ENCODE peak calls at places on chromosomes 4 and X, in five cellular contexts. N, G, F, Y and S are unnamed samples.

GRCh38 chr4:130675262-130675661 is 1579.3 kb downstream of the C4orf33 start:
- DNase-seq in F (no peak), N (no peak), Y (no peak), G (no peak), S (no peak)

GRCh38 chr4:93731448-93731847 is 97.1 kb upstream of the ATOH1 start:
- DNase-seq in N (no peak), G (no peak), Y (peak; percentile 3), F (no peak), S (no peak)

GRCh38 chrX:42117318-42117717 is 194.0 kb upstream of the CASK start:
- DNase-seq in F (no peak), N (no peak), Y (no peak), G (no peak), S (no peak)

GRCh38 chrX:108945883-108946523 is 209.6 kb upstream of the IRS4 start:
- DNase-seq in Y (no peak), G (peak; percentile 23), N (no peak), F (no peak), S (no peak)

GRCh38 chr4:83850435-83850834 is 314.5 kb downstream of the GPAT3 start:
- DNase-seq in G (no peak), Y (peak; percentile 76), F (no peak), N (no peak), S (no peak)

GRCh38 chrX:1911401-1912131 is 296.7 kb downstream of the ASMT start:
- DNase-seq in G (no peak), F (no peak), N (no peak), Y (no peak), S (no peak)

GRCh38 chr4:112312610-112313239 is 15.6 kb downstream of the ALPK1 start:
- DNase-seq in N (no peak), Y (no peak), F (no peak), G (no peak), S (peak; percentile 79)

GRCh38 chr4:21470531-21470930 is 478.0 kb downstream of the KCNIP4 start:
- DNase-seq in G (peak; percentile 65), F (no peak), Y (peak; percentile 58), N (no peak), S (no peak)

GRCh38 chr4:37389967-37390580 is 145.5 kb downstream of the NWD2 start:
- DNase-seq in G (peak; percentile 60), F (no peak), Y (peak; percentile 12), N (no peak), S (peak; percentile 35)

GRCh38 chr4:154399259-154399974 is 92.2 kb downstream of the DCHS2 start:
- DNase-seq in N (no peak), Y (no peak), F (no peak), G (peak; percentile 29), S (no peak)

GRCh38 chrX:152821145-152821765 is 9.3 kb downstream of the CETN2 start:
- DNase-seq in Y (no peak), N (no peak), G (peak; percentile 37), F (no peak), S (no peak)

GRCh38 chr4:78691971-78692814 is 84.0 kb upstream of the BMP2K start:
- DNase-seq in N (no peak), G (no peak), Y (no peak), F (no peak), S (no peak)

GRCh38 chr4:173214661-173215060 is 46.0 kb downstream of the GALNT7 start:
- DNase-seq in Y (peak; percentile 70), F (no peak), N (no peak), G (peak; percentile 71), S (no peak)

GRCh38 chr4:16844796-16845586 is 53.5 kb downstream of the LDB2 start:
- DNase-seq in Y (peak; percentile 70), N (no peak), F (no peak), G (no peak), S (no peak)

GRCh38 chr4:68119921-68120320 is 9.7 kb downstream of the TMPRSS11F start:
- DNase-seq in N (no peak), F (no peak), Y (no peak), G (no peak), S (no peak)

GRCh38 chr4:161486454-161486853 is 677.3 kb downstream of the FSTL5 start:
- DNase-seq in F (no peak), Y (no peak), G (no peak), N (no peak), S (no peak)
- H3K4me3 ChIP-seq in F (no peak overlapping the region), Y (no peak overlapping the region), G (no peak overlapping the region), N (no peak overlapping the region), S (no peak overlapping the region)

GRCh38 chrX:91414710-91415109 is 19.9 kb upstream of the PABPC5 start:
- DNase-seq in G (no peak), F (no peak), Y (no peak), N (no peak), S (no peak)
- TF ChIP-seq CTCF in G (no peak), F (peak; percentile 26), Y (no peak), N (peak; percentile 30), S (no peak)

GRCh38 chr4:122252584-122252983 is 100.5 kb downstream of the BLTP1 start:
- DNase-seq in G (no peak), N (no peak), F (no peak), Y (no peak), S (no peak)
- H3K36me3 ChIP-seq in G (peaks cover 10% of the 10 kb centered on the region), N (peaks cover 96% of the 10 kb centered on the region), F (peaks cover 65% of the 10 kb centered on the region), Y (peaks cover 37% of the 10 kb centered on the region), S (peaks cover 4% of the 10 kb centered on the region)

GRCh38 chrX:55450259-55450658 is 1.7 kb upstream of the MAGEH1 start:
- DNase-seq in G (no peak), Y (no peak), N (no peak), F (no peak), S (no peak)

GRCh38 chrX:55451125-55451524 is 802 bp upstream of the MAGEH1 start:
- DNase-seq in Y (no peak), F (no peak), N (no peak), G (no peak), S (no peak)

GRCh38 chrX:55452825-55453124 is 848 bp downstream of the MAGEH1 start:
- DNase-seq in F (no peak), N (no peak), G (no peak), Y (no peak), S (peak; percentile 1)

GRCh38 chrX:55451990-55452824 is at the start of gene MAGEH1:
- DNase-seq in Y (peak; percentile 70), F (peak; percentile 23), N (peak; percentile 87), G (peak; percentile 50), S (peak; percentile 78)

DNA sequence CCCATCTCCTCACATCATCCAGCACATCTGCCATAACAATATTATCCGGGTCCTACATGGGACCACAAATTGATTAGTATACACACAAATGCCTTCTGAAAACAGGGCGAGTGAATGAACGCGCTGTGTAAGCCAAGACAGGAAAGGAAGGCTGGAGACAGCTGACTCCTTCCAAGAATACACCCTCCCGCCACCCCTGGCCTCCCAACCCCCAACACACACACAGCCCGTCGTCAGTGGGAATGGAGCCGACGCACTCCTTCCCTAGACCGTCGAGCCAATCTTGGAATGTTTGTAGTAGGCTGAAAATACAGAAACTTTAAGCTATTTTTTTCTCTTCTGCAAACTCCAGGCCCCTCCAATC is 319 bp upstream of the MAGEH1 start:
- DNase-seq in F (no peak), Y (no peak), N (no peak), G (peak; percentile 5), S (no peak)
- H3K4me3 ChIP-seq in F (peak overlapping the region; percentile 37), Y (peak overlapping the region; percentile 80), N (peak overlapping the region; percentile 73), G (peak overlapping the region; percentile 48), S (peak overlapping the region; percentile 76)

DNA sequence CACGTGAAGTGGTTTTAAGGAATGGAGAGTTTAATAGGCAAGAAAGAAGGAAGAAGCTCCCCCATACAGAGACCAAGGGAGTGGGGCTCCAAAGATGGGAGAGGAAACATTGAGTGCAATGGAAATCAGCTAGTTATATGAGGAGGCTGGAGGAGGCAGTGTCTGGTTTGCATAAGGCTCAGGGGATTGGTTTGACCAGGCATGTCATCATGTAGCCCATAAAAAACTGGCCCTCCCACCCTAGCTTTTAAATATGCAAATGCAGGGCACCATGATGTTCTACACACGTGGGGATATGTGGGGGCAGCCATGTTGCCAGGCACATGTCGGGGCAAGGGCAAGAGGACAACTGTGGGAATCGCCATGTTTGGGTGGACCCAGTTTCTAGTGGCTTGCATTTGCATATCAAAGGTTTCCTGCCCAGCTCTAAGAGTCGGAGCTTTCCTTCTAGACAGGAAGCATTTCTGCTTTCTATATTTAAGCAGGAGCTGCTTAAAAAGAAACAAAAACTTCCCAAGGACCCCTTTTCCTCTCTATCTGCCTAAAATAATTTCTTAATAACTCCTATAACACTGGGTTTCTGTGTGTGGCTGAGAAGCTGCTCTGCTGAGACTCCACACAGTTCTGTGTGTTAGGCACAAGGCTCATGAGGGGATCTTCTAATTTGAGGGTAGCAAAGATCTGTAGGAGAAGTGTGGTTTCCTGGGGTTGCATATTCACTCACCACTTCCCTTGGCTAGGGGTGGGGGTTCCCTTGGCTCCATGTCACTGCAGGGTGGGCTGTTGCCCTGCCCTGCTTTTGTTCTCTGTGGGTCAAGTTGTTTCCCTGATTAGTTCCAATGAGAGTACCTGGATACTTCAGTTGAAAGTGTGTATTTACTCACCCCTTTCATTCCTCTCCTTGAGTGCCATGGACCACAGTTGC is 113.5 kb downstream of the VSIG4 start:
- DNase-seq in F (no peak), G (no peak), N (no peak), Y (no peak), S (peak; percentile 45)
- TF ChIP-seq CTCF in F (no peak), G (no peak), N (no peak), Y (no peak), S (no peak)

GRCh38 chrX:53247928-53248327 is 22.9 kb upstream of the KDM5C start:
- DNase-seq in G (peak; percentile 40), F (no peak), N (no peak), Y (no peak), S (no peak)
- H3K36me3 ChIP-seq in G (peaks cover under 1% of the 10 kb centered on the region), F (no peaks in the 10 kb centered on the region), N (peaks cover 4% of the 10 kb centered on the region), Y (no peaks in the 10 kb centered on the region), S (no peaks in the 10 kb centered on the region)

DNA sequence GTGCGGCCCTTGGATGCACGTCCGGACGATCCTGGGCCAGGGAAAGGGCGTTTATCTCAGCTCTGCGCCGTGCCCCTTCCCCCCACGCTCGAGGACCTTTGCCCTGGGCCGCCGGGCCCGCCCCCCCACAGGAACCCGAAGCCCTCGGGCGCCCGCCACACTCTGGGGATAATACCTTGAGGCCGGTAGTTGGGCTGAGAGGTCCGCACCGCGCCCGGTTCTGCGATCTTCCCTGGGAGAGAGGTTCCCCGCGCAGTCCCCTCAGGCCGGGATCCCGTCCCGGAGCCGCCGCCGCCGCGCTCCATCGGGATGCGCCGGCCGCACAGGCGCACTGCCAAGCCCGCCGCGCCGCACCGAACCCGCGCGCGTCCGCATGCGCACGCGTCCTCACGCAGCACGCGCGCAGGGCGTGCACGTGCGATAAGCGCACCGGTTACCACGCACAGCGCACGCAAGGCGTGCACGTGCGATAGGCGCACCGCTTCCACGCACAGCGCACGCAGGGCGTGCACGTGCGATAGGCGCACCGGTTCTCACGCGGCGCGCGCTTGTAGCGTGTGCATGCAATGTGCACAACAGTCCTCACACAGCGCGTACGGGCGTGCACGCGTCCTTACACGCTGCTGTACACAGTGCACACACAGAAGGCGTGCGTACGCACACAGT is at the start of gene MAP7D2:
- DNase-seq in N (no peak), F (no peak), Y (no peak), G (no peak), S (no peak)
- H3K4me3 ChIP-seq in N (peak within 1 kb of the TSS; percentile 37), F (peak within 1 kb of the TSS; percentile 35), Y (peak within 1 kb of the TSS; percentile 23), G (peak within 1 kb of the TSS; percentile 8), S (no peak within 1 kb of the TSS)

DNA sequence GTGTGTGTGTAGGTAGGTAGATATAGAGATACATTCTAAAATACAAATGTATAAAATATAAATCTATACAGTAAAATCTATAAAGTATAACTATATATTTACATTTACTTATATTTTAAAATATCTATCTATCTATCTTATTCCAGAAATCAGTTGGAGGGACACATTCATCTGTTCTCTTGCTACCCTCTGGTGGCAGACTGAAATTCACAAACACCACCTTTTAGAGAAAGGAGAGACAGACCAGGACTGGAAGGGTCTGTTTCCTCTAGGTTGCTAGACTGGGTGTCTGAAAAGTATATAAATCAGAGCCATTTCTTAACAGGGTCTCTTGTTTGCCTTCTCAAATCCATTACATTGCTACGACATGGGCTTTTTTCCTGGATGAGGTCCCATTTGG is 343.0 kb downstream of the OPHN1 start:
- DNase-seq in F (no peak), Y (no peak), N (no peak), G (no peak), S (no peak)
- TF ChIP-seq CTCF in F (no peak), Y (no peak), N (no peak), G (no peak), S (no peak)

GRCh38 chr4:151673913-151674520 is 86.8 kb downstream of the GATB start:
- DNase-seq in N (no peak), Y (no peak), G (peak; percentile 10), F (no peak), S (no peak)
- H3K36me3 ChIP-seq in N (peaks cover 5% of the 10 kb centered on the region), Y (no peaks in the 10 kb centered on the region), G (peaks cover 2% of the 10 kb centered on the region), F (no peaks in the 10 kb centered on the region), S (no peaks in the 10 kb centered on the region)